ENCODE peak calls at places on chromosomes 4 and X, in six cellular contexts. D is H1, O is mesendoderm, E is IMR-90, A is H9, Z is mesenchymal stem cell. M is an unnamed sample.

GRCh38 chr4:184375027-184375426 is 99.3 kb downstream of the IRF2 start:
- DNase-seq in D (no peak), O (no peak), E (peak), A (no peak), Z (no peak), M (no peak)

GRCh38 chr4:72846280-72847111 is 223.0 kb downstream of the COX18 start:
- DNase-seq in D (peak), O (peak), E (no peak), A (peak), Z (peak), M (peak)

GRCh38 chrX:103101280-103102042 is 8.5 kb upstream of the NXF3 start:
- DNase-seq in D (no peak), O (peak), E (no peak), A (no peak), Z (no peak), M (no peak)

GRCh38 chr4:81465668-81466357 is 5.9 kb downstream of the RASGEF1B start:
- DNase-seq in D (no peak), O (no peak), E (no peak), A (no peak), Z (no peak), M (no peak)

GRCh38 chr4:85370400-85371032 is 104.4 kb upstream of the ARHGAP24 start:
- DNase-seq in D (peak), O (peak), E (peak), A (peak), Z (peak), M (peak)

GRCh38 chrX:84064814-84065213 is 123.2 kb downstream of the RPS6KA6 start:
- DNase-seq in D (no peak), O (no peak), E (no peak), A (no peak), Z (no peak), M (no peak)

GRCh38 chr4:27187786-27188185 is 327.1 kb downstream of the STIM2 start:
- DNase-seq in D (no peak), O (peak), E (no peak), A (no peak), Z (no peak), M (no peak)

GRCh38 chrX:149092179-149092578 is 412.9 kb downstream of the IDS start:
- DNase-seq in D (no peak), O (no peak), E (no peak), A (no peak), Z (no peak), M (no peak)

GRCh38 chr4:83362492-83363329 is 28.1 kb upstream of the HPSE start:
- DNase-seq in D (no peak), O (peak), E (peak), A (no peak), Z (peak), M (no peak)

GRCh38 chr4:44629280-44629866 is 22.1 kb downstream of the YIPF7 start:
- DNase-seq in D (peak), O (peak), E (peak), A (peak), Z (peak), M (peak)

GRCh38 chrX:153624196-153625091 is 22.6 kb upstream of the DUSP9 start:
- DNase-seq in D (no peak), O (no peak), E (no peak), A (no peak), Z (no peak), M (no peak)

GRCh38 chr4:117264072-117264471 is 178.7 kb upstream of the TRAM1L1 start:
- DNase-seq in D (no peak), O (no peak), E (no peak), A (no peak), Z (no peak), M (no peak)

GRCh38 chrX:78024349-78025108 is 55.1 kb upstream of the PGAM4 start:
- DNase-seq in D (no peak), O (peak), E (peak), A (peak), Z (peak), M (no peak)

GRCh38 chrX:68942141-68942540 is 113.3 kb downstream of the EFNB1 start:
- DNase-seq in D (no peak), O (no peak), E (no peak), A (no peak), Z (no peak), M (no peak)

GRCh38 chr4:104073245-104073644 is 353.5 kb upstream of the TACR3 start:
- DNase-seq in D (no peak), O (no peak), E (no peak), A (no peak), Z (no peak), M (no peak)

GRCh38 chr4:14396183-14396582 is 606.1 kb upstream of the CPEB2 start:
- DNase-seq in D (no peak), O (no peak), E (no peak), A (no peak), Z (no peak), M (no peak)

GRCh38 chr4:98446499-98447375 is 185.6 kb downstream of the RAP1GDS1 start:
- DNase-seq in D (no peak), O (no peak), E (peak), A (no peak), Z (peak), M (no peak)

GRCh38 chr4:2356123-2357069 is 62.0 kb downstream of the ZFYVE28 start:
- DNase-seq in D (no peak), O (no peak), E (no peak), A (no peak), Z (no peak), M (no peak)

GRCh38 chr4:115219862-115220261 is 106.4 kb upstream of the NDST4 start:
- DNase-seq in D (no peak), O (no peak), E (no peak), A (no peak), Z (no peak), M (no peak)

GRCh38 chrX:10414872-10415703 is 205.3 kb downstream of the MID1 start:
- DNase-seq in D (no peak), O (no peak), E (peak), A (no peak), Z (peak), M (no peak)

GRCh38 chr4:168248311-168248710 is 70.2 kb downstream of the DDX60 start:
- DNase-seq in D (no peak), O (no peak), E (no peak), A (no peak), Z (no peak), M (no peak)

GRCh38 chrX:153933751-153934472 is 925 bp downstream of the NAA10 start:
- DNase-seq in D (no peak), O (no peak), E (peak), A (no peak), Z (peak), M (no peak)

GRCh38 chrX:22662776-22663175 is 337.0 kb upstream of the DDX53 start:
- DNase-seq in D (no peak), O (no peak), E (no peak), A (no peak), Z (no peak), M (no peak)

GRCh38 chr4:8729408-8730149 is 137.0 kb downstream of the CPZ start:
- DNase-seq in D (no peak), O (no peak), E (no peak), A (peak), Z (no peak), M (no peak)

GRCh38 chr4:38805530-38806145 is 1.0 kb upstream of the TLR1 start:
- DNase-seq in D (no peak), O (no peak), E (no peak), A (no peak), Z (no peak), M (no peak)

GRCh38 chrX:19257001-19257400 is 86.7 kb upstream of the PDHA1 start:
- DNase-seq in D (no peak), O (no peak), E (no peak), A (no peak), Z (no peak), M (no peak)

DNA sequence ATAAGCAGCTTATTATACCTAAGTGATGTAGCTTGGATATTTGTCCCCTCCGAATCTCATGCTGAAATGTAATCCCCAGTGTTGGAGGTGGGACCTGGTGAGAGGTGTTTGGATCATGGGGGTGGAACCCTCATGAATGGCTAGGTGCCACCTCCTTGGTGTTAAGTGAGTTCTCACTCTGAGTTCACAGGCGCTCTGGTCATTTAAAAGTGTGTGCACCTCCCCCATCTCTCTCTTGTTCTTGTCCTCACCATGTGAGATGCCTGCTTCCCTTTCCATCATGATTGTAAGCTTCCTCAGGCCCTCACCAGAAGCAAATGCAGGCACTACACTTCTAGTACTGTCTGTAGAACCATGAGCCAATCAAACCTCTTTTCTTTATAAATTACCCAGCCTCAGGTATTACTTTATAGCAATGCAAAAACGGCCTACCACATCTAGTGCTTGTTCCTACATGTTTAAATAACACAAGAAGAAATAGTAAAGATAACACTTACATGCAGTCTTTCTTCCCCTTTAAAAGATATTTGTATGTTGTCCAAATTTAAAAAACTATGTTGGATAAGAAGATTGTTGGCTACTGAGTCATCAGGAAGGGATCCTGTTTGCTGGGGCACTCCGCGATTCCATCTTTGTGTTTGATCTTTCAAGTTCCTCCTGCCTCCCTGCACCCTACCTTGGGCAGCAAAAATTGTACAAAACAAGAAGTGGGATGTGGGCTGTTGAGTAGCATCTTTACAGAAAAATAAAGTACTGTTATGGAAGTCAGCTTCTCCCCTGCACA is 29.7 kb downstream of the PPP1R2C start:
- DNase-seq in D (no peak), O (peak), E (peak), A (no peak), Z (peak), M (no peak)
- H2BK15ac ChIP-seq in D (no peak), O (no peak), E (no peak), A (no peak), Z (no peak), M (no peak)

GRCh38 chr4:41214158-41215146 is at the start of gene APBB2:
- DNase-seq in D (peak), O (peak), E (peak), A (peak), Z (peak), M (peak)
- H2AK5ac ChIP-seq in D (no peak), O (no peak), E (peak), A (no peak), Z (peak), M (peak)

DNA sequence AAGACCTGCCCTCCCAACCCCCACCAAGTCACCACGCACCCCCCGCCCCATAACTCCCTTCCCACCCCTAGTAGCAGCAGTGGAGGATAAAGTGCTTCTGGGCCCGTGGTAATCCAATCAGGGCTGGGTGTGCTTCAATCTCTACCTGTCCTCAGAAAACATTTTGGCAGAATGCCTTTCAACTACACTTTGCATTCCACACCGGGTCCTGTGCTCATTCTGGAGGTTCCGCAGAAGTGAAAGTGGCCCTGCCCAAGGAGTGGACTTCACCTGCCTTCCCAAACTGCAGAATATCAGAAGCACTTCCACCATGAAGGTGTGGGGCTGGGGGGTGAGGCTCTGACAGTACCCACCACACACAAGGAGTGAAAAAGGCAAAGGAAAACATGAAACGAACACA is 322.3 kb downstream of the DHX15 start:
- DNase-seq in D (no peak), O (peak), E (no peak), A (no peak), Z (no peak), M (no peak)
- H2BK120ac ChIP-seq in D (no peak), O (no peak), E (no peak), A (no peak), Z (no peak), M (no peak)

GRCh38 chr4:23938796-23939195 is 48.9 kb upstream of the PPARGC1A start:
- DNase-seq in D (no peak), O (no peak), E (no peak), A (no peak), Z (no peak), M (no peak)

GRCh38 chr4:23934915-23935314 is 45.1 kb upstream of the PPARGC1A start:
- DNase-seq in D (no peak), O (peak), E (peak), A (no peak), Z (peak), M (no peak)

GRCh38 chr4:23934223-23934622 is 44.4 kb upstream of the PPARGC1A start:
- DNase-seq in D (no peak), O (peak), E (no peak), A (peak), Z (no peak), M (no peak)

GRCh38 chr4:23932935-23933334 is 43.1 kb upstream of the PPARGC1A start:
- DNase-seq in D (peak), O (peak), E (peak), A (peak), Z (no peak), M (no peak)

GRCh38 chr4:23937173-23937572 is 47.3 kb upstream of the PPARGC1A start:
- DNase-seq in D (no peak), O (no peak), E (peak), A (no peak), Z (no peak), M (no peak)
- H2BK15ac ChIP-seq in D (no peak), O (no peak), E (no peak), A (no peak), Z (no peak), M (no peak)

GRCh38 chr4:337932-338758 is 531 bp downstream of the ZNF141 start:
- DNase-seq in D (no peak), O (no peak), E (peak), A (no peak), Z (peak), M (no peak)
- H2AK5ac ChIP-seq in D (no peak), O (no peak), E (no peak), A (no peak), Z (no peak), M (peak)